ENCODE peak calls at places on chromosomes 13 and 19, in seven cellular contexts. H is NCI-H510A, U is amniotic stem cell, J is GM03348, Y is right atrium auricular region, W is IMR-90, E is mucosa of descending colon. Q is an unnamed sample.

GRCh38 chr13:67120872-67121531 is 109.1 kb downstream of the PCDH9 start:
- DNase-seq in J (peak), E (no peak), U (no peak), Y (no peak), H (no peak), W (peak), Q (no peak)

GRCh38 chr13:27279506-27279905 is 8.9 kb downstream of the RASL11A start:
- DNase-seq in E (no peak), Y (no peak), W (no peak), U (no peak), J (no peak), H (no peak), Q (no peak)

GRCh38 chr19:48170817-48171347 is 402 bp downstream of the ZSWIM9 start:
- DNase-seq in J (no peak), U (no peak), Y (no peak), W (no peak), E (no peak), H (no peak), Q (no peak)

GRCh38 chr19:49555600-49556411 is 24.6 kb downstream of the NOSIP start:
- DNase-seq in J (peak), E (peak), W (no peak), Y (no peak), U (no peak), H (peak), Q (peak)

GRCh38 chr19:49997709-49998108 is 27.5 kb downstream of the VRK3 start:
- DNase-seq in U (no peak), E (no peak), H (no peak), J (peak), W (peak), Y (no peak), Q (no peak)

GRCh38 chr13:108495686-108496363 is 133.6 kb upstream of the MYO16 start:
- DNase-seq in E (no peak), Y (no peak), U (no peak), J (peak), W (no peak), H (no peak), Q (no peak)

GRCh38 chr19:39968789-39969188 is 2.2 kb upstream of the PSMC4 start:
- DNase-seq in J (no peak), Y (no peak), E (peak), W (no peak), H (no peak), U (no peak), Q (no peak)

GRCh38 chr19:17420267-17420924 is 549 bp downstream of the MVB12A start:
- DNase-seq in Y (no peak), U (no peak), W (no peak), J (peak), H (no peak), E (peak), Q (no peak)

GRCh38 chr19:46489445-46490272 is 6.0 kb downstream of the PNMA8B start:
- DNase-seq in Y (peak), H (no peak), W (peak), E (no peak), J (peak), U (no peak), Q (no peak)

GRCh38 chr19:14383898-14384669 is 2.8 kb downstream of the ADGRE5 start:
- DNase-seq in E (no peak), H (no peak), W (peak), J (peak), Y (peak), U (no peak), Q (peak)

GRCh38 chr13:95676100-95676774 is 702 bp upstream of the DNAJC3 start:
- DNase-seq in H (peak), W (peak), J (peak), E (peak), Y (no peak), U (no peak), Q (no peak)

GRCh38 chr19:18759435-18760426 is 31.4 kb downstream of the COMP start:
- DNase-seq in E (no peak), J (no peak), H (no peak), W (no peak), U (no peak), Y (no peak), Q (no peak)